ENCODE peak calls at places on chromosomes 5 and 9, in eight cellular contexts. F is stimulated activated CD4-positive, alpha-beta T cell treated with anti-CD3 and anti-CD28 coated beads, Interleukin-15, amount 100 ng/mL, for 24 hours; S is effector memory CD8-positive, alpha-beta T cell; G is iris pigment epithelial cell; W is astrocyte of the cerebellum; K is WTC11; V is fibroblast of lung; D is H1. Y is an unnamed sample.
A peak's percentile ranks its signal among the peaks of the same experiment; 100 is the strongest.

GRCh38 chr9:136409557-136410455 is 608 bp downstream of the ENTR1 start:
- DNase-seq in W (no peak), G (peak; percentile 58), S (peak; percentile 26), D (peak; percentile 60), K (peak; percentile 36), V (peak; percentile 17), F (peak; percentile 56), Y (no peak)

GRCh38 chr5:15248731-15249130 is 251.2 kb upstream of the FBXL7 start:
- DNase-seq in G (no peak), V (no peak), S (no peak), W (no peak), K (no peak), D (no peak), F (no peak), Y (no peak)

GRCh38 chr9:119349548-119349947 is 19.7 kb downstream of the BRINP1 start:
- DNase-seq in W (no peak), K (peak; percentile 61), F (no peak), G (no peak), S (no peak), D (no peak), V (no peak), Y (no peak)

GRCh38 chr5:30725053-30725452 is 468.4 kb upstream of the CDH6 start:
- DNase-seq in K (no peak), F (no peak), V (no peak), D (no peak), S (no peak), W (no peak), G (no peak), Y (no peak)

GRCh38 chr9:129322641-129323375 is 144.7 kb upstream of the IER5L start:
- DNase-seq in K (no peak), F (no peak), D (no peak), V (no peak), W (no peak), G (no peak), S (no peak), Y (no peak)

GRCh38 chr5:134554319-134555222 is 29.1 kb downstream of the JADE2 start:
- DNase-seq in K (no peak), S (peak; percentile 20), G (peak; percentile 93), V (peak; percentile 72), D (no peak), F (peak; percentile 70), W (no peak), Y (no peak)

GRCh38 chr9:80049096-80049495 is 477.3 kb downstream of the TLE4 start:
- DNase-seq in V (no peak), K (no peak), D (no peak), S (no peak), G (no peak), F (no peak), W (peak; percentile 40), Y (no peak)

GRCh38 chr9:116288658-116289057 is 135.1 kb downstream of the PAPPA start:
- DNase-seq in F (no peak), G (peak; percentile 98), D (no peak), K (no peak), W (peak; percentile 98), S (no peak), V (peak; percentile 96), Y (no peak)

GRCh38 chr5:161847896-161848510 is at the start of gene GABRA1:
- DNase-seq in W (no peak), D (peak; percentile 57), K (peak; percentile 38), G (no peak), S (no peak), F (no peak), V (no peak), Y (no peak)

GRCh38 chr9:16202913-16203734 is 650.3 kb downstream of the CCDC171 start:
- DNase-seq in D (no peak), F (no peak), S (no peak), W (peak; percentile 80), G (peak; percentile 93), K (no peak), V (peak; percentile 93), Y (no peak)

GRCh38 chr9:37953775-37954437 is 50.0 kb upstream of the SLC25A51 start:
- DNase-seq in F (peak; percentile 61), S (peak; percentile 5), D (no peak), W (peak; percentile 75), V (peak; percentile 97), K (no peak), G (peak; percentile 96), Y (peak; percentile 63)

GRCh38 chr5:150469718-150470470 is 20.4 kb upstream of the RPS14 start:
- DNase-seq in G (peak; percentile 99), V (peak; percentile 93), K (no peak), W (peak; percentile 97), S (no peak), F (no peak), D (no peak), Y (no peak)

GRCh38 chr5:135487839-135488514 is 35.8 kb upstream of the TIFAB start:
- DNase-seq in D (no peak), K (no peak), F (no peak), V (no peak), G (no peak), S (no peak), W (no peak), Y (no peak)

GRCh38 chr9:111730937-111731567 is 63.7 kb downstream of the SHOC1 start:
- DNase-seq in G (peak; percentile 88), S (no peak), V (peak; percentile 86), D (no peak), W (no peak), F (no peak), K (no peak), Y (no peak)

GRCh38 chr9:108565651-108566378 is 290.0 kb downstream of the ACTL7B start:
- DNase-seq in G (peak; percentile 80), D (no peak), W (peak; percentile 89), S (no peak), V (peak; percentile 94), F (peak; percentile 20), K (peak; percentile 31), Y (no peak)

GRCh38 chr9:109817146-109817845 is 37.3 kb downstream of the PALM2AKAP2 start:
- DNase-seq in G (peak; percentile 81), V (no peak), W (no peak), D (peak; percentile 47), F (no peak), K (no peak), S (no peak), Y (no peak)

GRCh38 chr9:37187269-37187668 is 66.9 kb downstream of the ZCCHC7 start:
- DNase-seq in V (no peak), S (no peak), D (no peak), G (no peak), W (no peak), F (peak; percentile 28), K (peak; percentile 18), Y (no peak)